ENCODE peak calls at places on chromosomes 12 and 14, in four cellular contexts. P is omental fat pad, I is activated B cell treated with CpG ODN at 0.5 μM for 24 hours, F is T-helper 17 cell. L is an unnamed sample.

GRCh38 chr12:108820700-108821406 is 36.5 kb downstream of the SSH1 start:
- ATAC-seq in P (no peak), F (no peak), I (no peak), L (no peak)

GRCh38 chr14:23632461-23633159 is 3.6 kb upstream of the DHRS2 start:
- ATAC-seq in I (no peak), P (no peak), F (no peak), L (no peak)

GRCh38 chr12:110669193-110669502 is 19.8 kb downstream of the HVCN1 start:
- ATAC-seq in I (peak), F (peak), P (no peak), L (peak)

GRCh38 chr14:61326847-61327246 is 5.5 kb downstream of the PRKCH start:
- ATAC-seq in P (no peak), F (no peak), I (no peak), L (no peak)

GRCh38 chr12:47156167-47156736 is 76.5 kb upstream of the AMIGO2 start:
- ATAC-seq in F (peak), I (no peak), P (peak), L (no peak)

GRCh38 chr12:76891609-76892008 is 12.8 kb upstream of the CSRP2 start:
- ATAC-seq in F (no peak), I (no peak), P (no peak), L (no peak)

GRCh38 chr12:6317693-6318439 is 7.4 kb downstream of the PLEKHG6 start:
- ATAC-seq in F (no peak), I (no peak), P (no peak), L (no peak)

GRCh38 chr12:107385518-107385917 is 292.2 kb upstream of the CRY1 start:
- ATAC-seq in P (no peak), I (no peak), F (no peak), L (no peak)

GRCh38 chr12:6552140-6552551 is 3.7 kb downstream of the IFFO1 start:
- ATAC-seq in I (no peak), P (no peak), F (no peak), L (no peak)